ENCODE peak calls at places on chromosomes 7 and 10, in four cellular contexts. One of them, this sample, is unnamed.

GRCh38 chr10:86402283-86402931 is 35.8 kb upstream of the GRID1 start:
- DNase-seq in K562: no peak
- DNase-seq in GM12878: no peak
- DNase-seq in HepG2: peak
- DNase-seq in this sample: no peak

GRCh38 chr7:40640566-40640965 is 505.8 kb downstream of the SUGCT start:
- DNase-seq in HepG2: no peak
- DNase-seq in K562: no peak
- DNase-seq in GM12878: no peak
- DNase-seq in this sample: no peak

GRCh38 chr7:151539055-151539714 is 19.5 kb upstream of the RHEB start:
- DNase-seq in HepG2: no peak
- DNase-seq in GM12878: no peak
- DNase-seq in K562: no peak
- DNase-seq in this sample: no peak

GRCh38 chr10:115706482-115707076 is 566.4 kb downstream of the GFRA1 start:
- DNase-seq in HepG2: peak
- DNase-seq in K562: peak
- DNase-seq in GM12878: no peak
- DNase-seq in this sample: peak

GRCh38 chr10:69097729-69098128 is 9.8 kb downstream of the SRGN start:
- DNase-seq in K562: no peak
- DNase-seq in GM12878: no peak
- DNase-seq in HepG2: no peak
- DNase-seq in this sample: no peak

GRCh38 chr7:106285051-106285800 is 443 bp upstream of the NAMPT start:
- DNase-seq in K562: peak
- DNase-seq in GM12878: peak
- DNase-seq in HepG2: peak
- DNase-seq in this sample: peak

GRCh38 chr7:27165089-27165654 is at the start of gene HOXA9:
- DNase-seq in HepG2: no peak
- DNase-seq in GM12878: no peak
- DNase-seq in K562: no peak
- DNase-seq in this sample: no peak

GRCh38 chr10:70482982-70483760 is 4.6 kb downstream of the PALD1 start:
- DNase-seq in K562: no peak
- DNase-seq in HepG2: no peak
- DNase-seq in GM12878: no peak
- DNase-seq in this sample: no peak

GRCh38 chr7:47183896-47184629 is 397.8 kb downstream of the TNS3 start:
- DNase-seq in HepG2: no peak
- DNase-seq in GM12878: no peak
- DNase-seq in K562: no peak
- DNase-seq in this sample: no peak

GRCh38 chr10:33290286-33291052 is 44.0 kb downstream of the NRP1 start:
- DNase-seq in K562: no peak
- DNase-seq in GM12878: no peak
- DNase-seq in HepG2: no peak
- DNase-seq in this sample: peak

GRCh38 chr10:29765330-29765729 is 130.6 kb upstream of the SVIL start:
- DNase-seq in GM12878: no peak
- DNase-seq in HepG2: no peak
- DNase-seq in K562: no peak
- DNase-seq in this sample: no peak

GRCh38 chr7:45082831-45083331 is 5.9 kb downstream of the NACAD start:
- DNase-seq in K562: no peak
- DNase-seq in GM12878: no peak
- DNase-seq in HepG2: no peak
- DNase-seq in this sample: no peak

GRCh38 chr10:131086094-131086493 is 225.4 kb downstream of the TCERG1L start:
- DNase-seq in HepG2: peak
- DNase-seq in GM12878: no peak
- DNase-seq in K562: no peak
- DNase-seq in this sample: no peak

GRCh38 chr7:87416682-87417587 is 58.5 kb downstream of the ABCB4 start:
- DNase-seq in HepG2: peak
- DNase-seq in K562: peak
- DNase-seq in GM12878: peak
- DNase-seq in this sample: peak

GRCh38 chr7:99752354-99752753 is 17.4 kb upstream of the CYP3A7 start:
- DNase-seq in K562: peak
- DNase-seq in HepG2: no peak
- DNase-seq in GM12878: no peak
- DNase-seq in this sample: no peak

DNA sequence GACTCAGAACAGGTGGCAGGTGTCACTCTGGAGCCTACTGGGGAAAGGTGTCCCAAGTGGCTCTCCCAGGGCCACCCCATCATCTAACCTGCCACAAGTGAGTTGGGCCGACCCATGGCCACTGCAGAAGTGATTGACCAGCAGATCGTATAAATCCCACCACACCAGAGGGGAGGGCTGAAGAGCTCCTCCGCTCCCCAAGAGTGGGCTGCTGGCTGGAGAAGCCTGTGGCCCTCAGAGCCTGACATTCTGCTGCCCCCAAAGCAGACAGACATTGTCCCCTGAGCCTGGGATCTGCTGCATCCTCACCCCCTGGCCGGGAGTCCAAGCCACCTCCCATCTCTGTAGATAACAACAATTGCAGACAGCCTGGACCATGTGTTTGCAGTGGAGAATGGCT is 36.7 kb downstream of the ANXA8 start:
- DNase-seq in GM12878: no peak
- DNase-seq in HepG2: no peak
- DNase-seq in K562: no peak
- DNase-seq in this sample: no peak
- TF ChIP-seq SP1 in GM12878: no peak
- TF ChIP-seq SP1 in HepG2: no peak
- TF ChIP-seq SP1 in K562: no peak
- TF ChIP-seq SP1 in this sample: no peak

DNA sequence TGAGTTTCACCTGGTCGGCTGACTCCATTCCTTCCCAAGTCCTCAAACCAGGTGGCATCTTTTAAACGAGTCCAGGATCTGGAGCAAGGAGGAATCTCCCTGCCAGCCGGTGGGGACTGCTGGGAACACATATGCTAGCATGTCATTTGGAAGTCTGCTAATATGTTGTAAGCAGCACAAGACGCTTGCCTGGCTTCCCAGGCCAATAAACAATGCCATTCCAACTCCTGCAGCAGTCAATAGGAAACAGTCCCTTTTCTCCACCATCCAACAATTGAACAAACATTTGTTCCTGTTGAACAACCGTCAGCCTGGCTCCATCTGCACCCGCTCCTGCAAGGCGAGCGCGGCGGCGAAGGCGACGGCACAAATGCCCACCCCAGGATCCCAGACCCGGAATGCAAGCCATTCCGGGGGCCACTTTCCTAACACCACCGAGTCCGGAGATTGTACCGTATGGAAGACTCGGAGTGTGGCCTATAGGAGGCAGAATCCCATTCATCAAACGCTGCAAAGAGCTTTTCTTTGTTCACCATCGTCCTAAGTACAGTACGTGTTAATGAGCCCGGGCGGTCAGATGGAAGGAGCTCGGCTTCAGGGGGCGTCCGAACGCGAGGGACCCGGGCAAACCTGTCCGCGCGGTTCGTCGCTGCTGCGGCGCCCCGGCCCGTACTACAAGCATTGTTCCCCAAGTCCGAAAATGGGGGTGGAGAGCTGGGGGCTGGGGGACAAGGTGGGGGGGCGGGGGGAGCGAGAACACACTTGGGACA is 1.6 kb downstream of the FAM53B start:
- DNase-seq in HepG2: peak
- DNase-seq in K562: peak
- DNase-seq in GM12878: no peak
- DNase-seq in this sample: peak
- TF ChIP-seq BHLHE40 in HepG2: no peak
- TF ChIP-seq BHLHE40 in K562: no peak
- TF ChIP-seq BHLHE40 in GM12878: no peak
- TF ChIP-seq BHLHE40 in this sample: no peak

DNA sequence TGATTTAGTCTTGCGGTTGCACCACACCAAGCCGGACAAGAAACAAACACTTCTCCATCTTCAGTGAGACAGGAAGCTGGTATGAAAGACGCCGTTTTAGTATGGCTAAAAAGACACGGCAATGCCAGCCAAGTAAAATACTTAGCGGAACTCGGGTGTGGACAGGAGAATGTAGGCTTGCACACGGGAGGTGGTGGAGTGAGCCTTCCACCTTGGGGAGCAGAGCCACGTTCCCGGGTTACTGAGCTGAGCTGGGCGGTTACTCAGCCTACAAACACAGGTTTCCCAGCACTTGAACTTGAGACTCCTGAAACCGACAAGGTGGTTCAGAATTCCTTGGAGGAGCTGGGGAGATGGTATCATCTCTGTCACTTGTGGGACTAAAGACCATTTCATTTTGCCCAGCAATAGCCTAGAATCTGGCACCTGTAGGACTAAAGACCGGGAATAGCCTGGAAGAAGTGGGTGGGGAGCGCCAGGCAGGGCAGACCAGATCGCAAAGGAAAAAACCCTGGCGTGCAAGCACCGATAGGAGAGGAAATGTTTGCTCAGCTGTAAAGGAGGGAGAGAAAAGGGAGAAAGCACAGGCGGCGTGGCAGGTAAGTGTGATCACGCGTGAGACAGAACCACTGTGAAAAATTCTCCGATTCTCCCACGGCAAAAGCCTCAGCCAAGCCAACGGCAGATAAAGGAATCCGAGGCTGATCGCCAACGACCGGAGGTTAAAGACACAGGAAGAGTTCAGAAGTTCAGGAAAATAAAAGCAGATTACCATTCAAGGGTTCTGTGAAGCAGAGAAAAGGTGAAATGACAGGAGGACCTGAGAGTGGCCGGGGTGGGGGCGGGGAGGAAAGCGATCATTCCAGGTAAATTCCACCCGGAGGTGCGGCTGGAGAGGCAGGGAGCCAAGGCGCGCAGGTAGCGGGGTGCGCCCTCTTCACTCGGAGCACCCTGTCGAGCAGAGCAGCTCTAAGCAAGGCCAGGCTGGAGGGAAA is 35.0 kb upstream of the SEPHS1 start:
- DNase-seq in K562: no peak
- DNase-seq in GM12878: no peak
- DNase-seq in HepG2: no peak
- DNase-seq in this sample: no peak
- TF ChIP-seq SP1 in K562: no peak
- TF ChIP-seq SP1 in GM12878: no peak
- TF ChIP-seq SP1 in HepG2: no peak
- TF ChIP-seq SP1 in this sample: no peak

DNA sequence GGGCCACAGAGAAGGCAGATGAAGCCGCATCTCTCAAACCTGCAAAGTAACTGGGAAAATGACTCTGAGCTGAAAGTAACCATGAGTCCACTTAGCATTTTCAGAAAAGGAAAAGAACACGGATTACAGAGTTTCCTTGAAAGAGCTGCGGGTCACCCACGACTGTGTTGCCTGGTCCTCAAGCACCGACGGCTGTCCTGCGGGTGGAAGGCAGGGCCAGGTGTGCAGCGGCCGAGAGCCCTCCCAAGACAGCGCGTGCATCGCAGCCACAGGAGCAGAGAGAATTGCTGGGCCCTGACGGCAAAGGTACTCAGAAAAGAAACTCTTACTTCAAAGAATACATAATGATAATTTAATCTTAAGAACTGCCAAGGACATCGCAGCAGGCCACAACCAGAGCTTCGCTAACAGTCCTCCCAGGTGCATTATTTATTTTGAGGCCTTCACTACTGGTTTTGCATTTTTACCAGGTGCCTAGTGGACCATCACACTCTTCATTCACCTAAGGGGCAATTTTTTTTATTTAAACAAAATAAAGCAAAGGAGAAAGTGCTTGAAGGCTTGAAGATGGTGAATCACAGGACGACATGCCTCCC is 153.4 kb downstream of the ZMYND11 start:
- DNase-seq in HepG2: no peak
- DNase-seq in GM12878: no peak
- DNase-seq in K562: no peak
- DNase-seq in this sample: no peak
- TF ChIP-seq BHLHE40 in HepG2: no peak
- TF ChIP-seq BHLHE40 in GM12878: no peak
- TF ChIP-seq BHLHE40 in K562: no peak
- TF ChIP-seq BHLHE40 in this sample: no peak

GRCh38 chr10:11113156-11113555 is 95.5 kb downstream of the CELF2 start:
- DNase-seq in HepG2: no peak
- DNase-seq in GM12878: peak
- DNase-seq in K562: no peak
- DNase-seq in this sample: no peak
- TF ChIP-seq SP1 in HepG2: no peak
- TF ChIP-seq SP1 in GM12878: no peak
- TF ChIP-seq SP1 in K562: no peak
- TF ChIP-seq SP1 in this sample: no peak

GRCh38 chr7:21616796-21617436 is 74.1 kb downstream of the DNAH11 start:
- DNase-seq in K562: no peak
- DNase-seq in GM12878: no peak
- DNase-seq in HepG2: no peak
- DNase-seq in this sample: peak
- TF ChIP-seq BHLHE40 in K562: no peak
- TF ChIP-seq BHLHE40 in GM12878: no peak
- TF ChIP-seq BHLHE40 in HepG2: no peak
- TF ChIP-seq BHLHE40 in this sample: no peak

GRCh38 chr7:79282051-79282694 is 171.3 kb downstream of the MAGI2 start:
- DNase-seq in HepG2: no peak
- DNase-seq in GM12878: no peak
- DNase-seq in K562: no peak
- DNase-seq in this sample: peak
- TF ChIP-seq SP1 in HepG2: no peak
- TF ChIP-seq SP1 in GM12878: no peak
- TF ChIP-seq SP1 in K562: no peak
- TF ChIP-seq SP1 in this sample: no peak

GRCh38 chr7:30476401-30477145 is 2.0 kb downstream of the NOD1 start:
- DNase-seq in K562: no peak
- DNase-seq in HepG2: no peak
- DNase-seq in GM12878: no peak
- DNase-seq in this sample: no peak
- TF ChIP-seq BHLHE40 in K562: no peak
- TF ChIP-seq BHLHE40 in HepG2: no peak
- TF ChIP-seq BHLHE40 in GM12878: no peak
- TF ChIP-seq BHLHE40 in this sample: no peak

DNA sequence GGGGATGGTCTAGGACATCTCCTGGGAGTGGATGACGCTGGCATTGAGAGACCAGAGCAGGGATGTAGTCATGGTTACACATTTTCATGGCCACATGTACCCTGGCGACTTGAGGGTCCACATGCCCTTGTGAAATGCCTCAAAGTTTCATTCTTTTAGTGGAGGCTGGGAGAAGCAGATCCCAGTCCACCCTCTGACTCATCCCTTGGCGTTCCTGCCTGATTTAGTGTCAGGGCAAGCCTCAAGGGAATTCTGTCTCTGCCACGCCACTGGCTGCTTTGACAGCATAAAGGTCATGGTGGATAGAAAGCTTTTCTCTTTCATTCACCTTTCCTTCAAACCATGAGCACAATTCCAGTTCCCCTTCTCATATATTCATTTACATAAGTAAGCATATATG is 21.7 kb upstream of the KIF5B start:
- DNase-seq in HepG2: peak
- DNase-seq in K562: no peak
- DNase-seq in GM12878: no peak
- DNase-seq in this sample: no peak
- TF ChIP-seq SP1 in HepG2: no peak
- TF ChIP-seq SP1 in K562: no peak
- TF ChIP-seq SP1 in GM12878: no peak
- TF ChIP-seq SP1 in this sample: no peak